ENCODE peak calls at places on chromosomes 12 and 14, in four cellular contexts. W is astrocyte of the spinal cord, Y is NB4, P is NCI-H1417. Z is an unnamed sample.

GRCh38 chr12:39764944-39765560 is 145.4 kb upstream of the ABCD2 start:
- DNase-seq in W (peak), Y (peak), P (peak), Z (peak)

GRCh38 chr12:13204428-13204827 is 7.9 kb downstream of the EMP1 start:
- DNase-seq in W (peak), Y (no peak), P (no peak), Z (no peak)

GRCh38 chr14:23054000-23054811 is 3.1 kb downstream of the CDH24 start:
- DNase-seq in W (no peak), Y (peak), P (no peak), Z (no peak)

GRCh38 chr14:102927346-102927877 is 4.9 kb downstream of the AMN start:
- DNase-seq in W (no peak), Y (no peak), P (no peak), Z (no peak)

GRCh38 chr12:223751-224240 is 9.8 kb upstream of the SLC6A12 start:
- DNase-seq in W (no peak), Y (no peak), P (no peak), Z (no peak)

GRCh38 chr14:73685328-73685727 is 28.9 kb downstream of the PNMA1 start:
- DNase-seq in W (no peak), Y (peak), P (no peak), Z (no peak)

GRCh38 chr12:61272441-61272840 is 987.8 kb upstream of the USP15 start:
- DNase-seq in W (peak), Y (no peak), P (no peak), Z (no peak)

GRCh38 chr12:19546027-19546426 is 106.7 kb downstream of the AEBP2 start:
- DNase-seq in W (no peak), Y (no peak), P (no peak), Z (no peak)

GRCh38 chr14:25463475-25463874 is 413.5 kb upstream of the STXBP6 start:
- DNase-seq in W (no peak), Y (no peak), P (no peak), Z (no peak)